ENCODE peak calls at places on chromosomes 13 and 19, in ten cellular contexts. L is GM13976, E is mesothelial cell of epicardium, F is uterus, M is fibroblast of lung, Q is left ventricle myocardium inferior, X is BJ, R is tibial artery, D is lower leg skin, Y is fibroblast of pulmonary artery. O is an unnamed sample.

GRCh38 chr13:44326961-44327360 is 46.7 kb upstream of the SERP2 start:
- DNase-seq in R (no peak), X (no peak), Q (no peak), E (no peak), D (no peak), Y (no peak), F (no peak), M (no peak), L (no peak), O (no peak)

GRCh38 chr19:1825909-1826556 is 14.0 kb upstream of the ATP8B3 start:
- DNase-seq in R (peak), M (peak), E (peak), Q (peak), L (peak), D (peak), Y (peak), F (peak), X (no peak), O (peak)

GRCh38 chr19:50252887-50253268 is 49.5 kb downstream of the MYH14 start:
- DNase-seq in E (no peak), M (no peak), Y (no peak), Q (no peak), D (no peak), L (no peak), F (no peak), X (no peak), R (no peak), O (no peak)

GRCh38 chr13:106078191-106078590 is 457.3 kb downstream of the EFNB2 start:
- DNase-seq in M (peak), Y (peak), L (no peak), E (no peak), X (no peak), D (no peak), Q (no peak), F (no peak), R (no peak), O (no peak)

GRCh38 chr19:47100290-47100689 is 13.3 kb downstream of the ZC3H4 start:
- DNase-seq in R (no peak), F (no peak), Y (no peak), L (no peak), D (no peak), X (no peak), E (no peak), Q (no peak), M (no peak), O (no peak)

GRCh38 chr19:29516821-29517395 is 8.9 kb upstream of the VSTM2B start:
- DNase-seq in X (no peak), F (no peak), M (no peak), L (no peak), Y (no peak), D (no peak), E (no peak), R (no peak), Q (peak), O (no peak)

GRCh38 chr13:100513987-100514670 is 74.5 kb downstream of the GGACT start:
- DNase-seq in R (no peak), D (no peak), E (no peak), Q (no peak), Y (no peak), F (no peak), L (no peak), M (peak), X (no peak), O (no peak)

GRCh38 chr13:105611424-105611823 is 924.0 kb downstream of the EFNB2 start:
- DNase-seq in X (no peak), F (no peak), Y (peak), L (no peak), E (no peak), Q (no peak), M (peak), D (no peak), R (no peak), O (no peak)

GRCh38 chr13:46168341-46168740 is 13.6 kb downstream of the LCP1 start:
- DNase-seq in Y (peak), E (peak), L (no peak), M (no peak), Q (no peak), X (no peak), F (peak), R (peak), D (no peak), O (no peak)

GRCh38 chr19:48703316-48703715 is 7.5 kb downstream of the FUT2 start:
- DNase-seq in X (no peak), L (no peak), E (no peak), D (no peak), R (no peak), Y (no peak), M (no peak), Q (no peak), F (no peak), O (no peak)

GRCh38 chr19:27746691-27747380 is 1466.1 kb downstream of the UQCRFS1 start:
- DNase-seq in Q (peak), X (no peak), M (peak), L (peak), E (peak), F (no peak), R (peak), Y (peak), D (peak), O (no peak)

GRCh38 chr13:98454389-98454881 is 122.5 kb downstream of the STK24 start:
- DNase-seq in F (no peak), M (peak), R (no peak), X (peak), D (no peak), Y (peak), L (no peak), E (no peak), Q (no peak), O (no peak)

GRCh38 chr13:25118371-25118770 is 22.4 kb downstream of the PABPC3 start:
- DNase-seq in Q (no peak), X (no peak), R (no peak), F (no peak), E (no peak), D (no peak), Y (no peak), M (no peak), L (no peak), O (no peak)

GRCh38 chr13:89455741-89456140 is 1784.6 kb downstream of the SLITRK5 start:
- DNase-seq in E (no peak), L (no peak), M (peak), X (no peak), D (no peak), F (no peak), Y (no peak), Q (no peak), R (no peak), O (no peak)

GRCh38 chr13:112453874-112454647 is 77.9 kb downstream of the SPACA7 start:
- DNase-seq in F (no peak), Q (no peak), D (peak), Y (no peak), R (no peak), E (no peak), L (no peak), X (no peak), M (no peak), O (no peak)

GRCh38 chr13:75312884-75313520 is 169.0 kb downstream of the TBC1D4 start:
- DNase-seq in L (no peak), Y (no peak), F (no peak), E (no peak), X (no peak), Q (no peak), M (no peak), D (no peak), R (no peak), O (no peak)

GRCh38 chr13:109140777-109141354 is 511.5 kb downstream of the MYO16 start:
- DNase-seq in R (no peak), Q (no peak), M (no peak), F (no peak), Y (no peak), E (no peak), X (no peak), D (no peak), L (no peak), O (no peak)

GRCh38 chr13:65966991-65967451 is 1263.1 kb downstream of the PCDH9 start:
- DNase-seq in Q (no peak), X (no peak), M (peak), Y (peak), L (no peak), D (no peak), R (no peak), F (no peak), E (no peak), O (no peak)

GRCh38 chr13:106561551-106562170 is 6.3 kb downstream of the ARGLU1 start:
- DNase-seq in D (no peak), Q (no peak), L (peak), R (no peak), X (no peak), F (no peak), E (no peak), Y (peak), M (peak), O (peak)

GRCh38 chr13:81487151-81487550 is 1146.2 kb upstream of the SPRY2 start:
- DNase-seq in X (no peak), D (no peak), E (no peak), R (no peak), Q (no peak), L (no peak), F (no peak), M (no peak), Y (peak), O (no peak)

GRCh38 chr13:28718538-28719226 is at the start of gene SLC46A3:
- DNase-seq in L (peak), X (peak), F (peak), E (peak), Q (peak), M (peak), Y (peak), R (peak), D (peak), O (peak)
- TF ChIP-seq CTCF in L (peak), X (peak), F (peak), E (no peak), Q (peak), M (peak), Y (no peak), R (peak), D (no peak), O (no peak)

GRCh38 chr19:40521276-40521675 is 54.5 kb downstream of the SPTBN4 start:
- DNase-seq in L (no peak), M (no peak), Q (no peak), D (no peak), X (no peak), R (no peak), F (no peak), E (no peak), Y (peak), O (no peak)
- TF ChIP-seq CTCF in L (no peak), M (peak), Q (peak), D (no peak), X (peak), R (no peak), F (no peak), E (no peak), Y (peak), O (peak)

GRCh38 chr13:110715395-110716234 is 2.1 kb downstream of the ING1 start:
- DNase-seq in M (peak), E (peak), D (peak), X (peak), F (peak), L (peak), R (peak), Y (peak), Q (peak), O (peak)
- TF ChIP-seq CTCF in M (peak), E (no peak), D (no peak), X (peak), F (peak), L (no peak), R (no peak), Y (no peak), Q (peak), O (no peak)

GRCh38 chr13:96297360-96297759 is 207.5 kb downstream of the HS6ST3 start:
- DNase-seq in F (no peak), Q (no peak), R (no peak), L (no peak), Y (no peak), M (no peak), D (no peak), E (no peak), X (no peak), O (no peak)

GRCh38 chr13:96294930-96295657 is 205.2 kb downstream of the HS6ST3 start:
- DNase-seq in M (no peak), L (no peak), D (no peak), X (no peak), Y (no peak), R (no peak), F (no peak), E (no peak), Q (no peak), O (no peak)

GRCh38 chr13:96299235-96299634 is 209.3 kb downstream of the HS6ST3 start:
- DNase-seq in Q (no peak), E (no peak), X (no peak), Y (no peak), D (no peak), L (no peak), R (no peak), M (no peak), F (no peak), O (no peak)
- TF ChIP-seq CTCF in Q (no peak), E (no peak), X (no peak), Y (no peak), D (no peak), L (no peak), R (no peak), M (no peak), F (no peak), O (no peak)

DNA sequence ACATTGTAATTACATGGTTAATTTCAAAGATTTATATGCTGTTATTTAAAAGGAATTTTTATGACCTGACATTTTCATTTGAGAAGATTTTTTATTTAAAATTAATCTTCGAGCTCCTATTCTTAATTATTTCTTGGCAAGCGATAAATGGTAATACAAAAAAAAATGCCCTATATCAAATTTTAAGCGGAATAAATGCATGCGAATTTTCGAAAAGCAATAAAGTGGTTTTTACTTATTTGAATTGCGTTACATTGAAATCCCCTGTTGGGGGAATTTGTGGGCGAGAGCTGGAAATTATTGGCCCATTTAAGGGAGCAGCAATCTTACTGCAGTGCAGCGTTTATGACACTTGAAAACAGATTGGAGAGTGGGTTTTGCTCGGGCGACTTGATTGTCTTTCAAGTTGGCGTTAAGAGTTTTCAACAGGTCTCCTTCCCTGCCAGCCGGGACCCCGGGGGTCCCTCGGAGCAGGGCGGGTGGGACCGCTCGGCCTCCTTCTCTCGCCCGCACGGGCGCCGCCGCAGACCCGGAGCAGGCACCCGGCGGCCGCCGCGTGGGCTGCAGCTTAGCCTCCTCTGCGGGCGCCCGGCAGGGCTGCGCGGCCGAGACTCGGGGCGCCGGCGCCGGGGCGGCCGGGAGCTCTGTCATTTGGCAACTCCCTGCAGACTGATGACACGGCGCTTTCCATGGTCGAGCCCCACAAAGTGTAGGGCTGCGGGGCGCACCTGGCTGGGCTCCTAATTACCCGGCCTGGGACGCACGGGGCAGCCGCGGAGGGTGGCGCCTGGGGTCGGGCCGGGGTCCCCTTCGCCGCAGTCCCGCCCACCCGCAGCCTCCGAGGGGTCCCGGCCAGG is 255.1 kb upstream of the SOX21 start:
- DNase-seq in F (no peak), Y (peak), X (no peak), R (no peak), E (peak), D (no peak), M (peak), Q (no peak), L (peak), O (peak)
- TF ChIP-seq CTCF in F (no peak), Y (no peak), X (no peak), R (no peak), E (no peak), D (no peak), M (no peak), Q (no peak), L (no peak), O (no peak)

GRCh38 chr19:13309853-13310252 is 159.6 kb downstream of the IER2 start:
- DNase-seq in R (no peak), L (no peak), X (no peak), D (no peak), M (no peak), E (no peak), Y (no peak), F (no peak), Q (no peak), O (no peak)
- TF ChIP-seq CTCF in R (no peak), L (no peak), X (no peak), D (no peak), M (no peak), E (no peak), Y (no peak), F (no peak), Q (no peak), O (no peak)

DNA sequence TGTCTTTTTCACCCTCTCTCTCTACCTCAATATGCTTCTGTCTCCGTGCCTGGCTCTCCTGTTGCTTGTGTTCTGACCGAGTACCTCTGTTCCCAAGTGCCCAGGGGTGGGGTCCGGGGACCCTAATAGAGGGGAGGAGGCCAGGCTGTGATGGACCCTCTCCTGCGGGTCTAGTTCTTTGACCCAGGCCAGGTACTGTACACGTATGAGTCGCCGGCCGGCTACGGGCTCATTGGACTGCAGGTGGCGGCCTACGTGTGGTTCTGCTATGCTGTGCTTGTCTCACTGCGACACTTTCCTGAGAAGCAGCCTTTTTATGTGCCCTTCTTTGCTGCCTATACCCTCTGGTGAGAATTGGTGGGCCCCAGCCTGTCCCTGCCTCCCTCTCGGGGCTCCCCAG is 4.4 kb downstream of the TMEM145 start:
- DNase-seq in F (no peak), R (no peak), D (no peak), M (no peak), E (no peak), L (no peak), Q (no peak), Y (no peak), X (no peak), O (no peak)
- TF ChIP-seq CTCF in F (no peak), R (no peak), D (no peak), M (no peak), E (no peak), L (no peak), Q (no peak), Y (no peak), X (no peak), O (peak)

DNA sequence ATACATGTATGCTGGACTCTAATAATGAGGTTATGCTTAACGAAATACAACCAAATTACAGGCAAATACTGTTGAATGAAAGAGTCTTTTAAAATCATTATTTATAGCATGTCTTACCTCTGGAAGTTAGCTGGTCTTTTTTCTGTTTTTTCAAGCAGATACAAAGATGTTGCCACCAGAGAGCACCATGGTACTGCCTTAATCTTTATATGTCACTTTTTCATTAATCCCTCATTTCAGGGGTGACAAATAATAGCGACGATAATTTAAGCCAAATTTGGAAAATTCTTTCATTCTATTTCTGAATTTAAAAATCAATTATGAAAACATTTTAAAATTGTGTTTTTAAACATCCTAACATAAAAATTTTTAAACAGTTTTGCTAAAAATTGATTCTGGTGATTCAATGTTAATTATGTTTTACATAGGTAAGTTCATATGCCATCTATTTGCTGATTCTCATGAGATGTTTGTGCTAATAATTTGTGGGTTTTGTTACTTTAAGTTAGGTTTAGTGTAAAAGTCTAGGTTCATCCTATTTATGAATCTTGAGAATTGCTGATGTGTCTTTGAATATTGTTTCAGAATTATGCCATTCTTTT is 379.3 kb upstream of the SGCG start:
- DNase-seq in F (no peak), L (peak), E (no peak), Y (peak), R (no peak), X (no peak), Q (no peak), D (no peak), M (no peak), O (no peak)
- TF ChIP-seq CTCF in F (no peak), L (peak), E (peak), Y (no peak), R (no peak), X (no peak), Q (peak), D (no peak), M (no peak), O (no peak)

GRCh38 chr19:6020972-6021805 is 43.2 kb upstream of the RANBP3 start:
- DNase-seq in Q (no peak), Y (no peak), D (no peak), F (no peak), M (no peak), E (no peak), X (no peak), L (no peak), R (no peak), O (no peak)
- TF ChIP-seq CTCF in Q (no peak), Y (no peak), D (no peak), F (no peak), M (no peak), E (no peak), X (no peak), L (no peak), R (no peak), O (no peak)